ENCODE peak calls at places on chromosomes 7 and 10, in six cellular contexts. Y, T, W, Z, J and X are unnamed samples.

GRCh38 chr10:110209926-110210662 is 2.7 kb downstream of the MXI1 start:
- DNase-seq in J (no peak), Y (peak), T (peak), W (peak), Z (peak), X (peak)

GRCh38 chr10:29807407-29807806 is 172.6 kb upstream of the SVIL start:
- DNase-seq in Z (no peak), T (no peak), W (no peak), J (peak), Y (no peak), X (peak)

GRCh38 chr10:118543714-118544400 is 51.6 kb downstream of the PRLHR start:
- DNase-seq in J (peak), W (peak), Z (no peak), T (peak), Y (peak), X (peak)

GRCh38 chr10:48683893-48684292 is 780 bp upstream of the WDFY4 start:
- DNase-seq in J (no peak), T (no peak), Z (no peak), Y (peak), W (peak), X (no peak)

GRCh38 chr7:151763420-151763984 is 113.4 kb downstream of the PRKAG2 start:
- DNase-seq in Z (no peak), T (no peak), Y (no peak), W (no peak), J (no peak), X (no peak)

GRCh38 chr10:4902571-4903011 is 60.6 kb upstream of the AKR1C1 start:
- DNase-seq in T (no peak), W (no peak), J (no peak), Y (no peak), Z (no peak), X (no peak)

GRCh38 chr10:118773041-118773440 is 18.3 kb upstream of the CACUL1 start:
- DNase-seq in T (no peak), J (no peak), Z (no peak), Y (no peak), W (no peak), X (no peak)

GRCh38 chr10:48798486-48799254 is 114.0 kb downstream of the WDFY4 start:
- DNase-seq in Z (no peak), W (no peak), J (no peak), Y (no peak), T (no peak), X (peak)

GRCh38 chr7:98548981-98549380 is 68.1 kb upstream of the NPTX2 start:
- DNase-seq in J (no peak), Z (no peak), Y (no peak), W (peak), T (no peak), X (no peak)

GRCh38 chr10:69090687-69091450 is 3.0 kb downstream of the SRGN start:
- DNase-seq in J (no peak), T (no peak), Z (no peak), W (peak), Y (no peak), X (no peak)

GRCh38 chr10:59971915-59972314 is 65.6 kb upstream of the CCDC6 start:
- DNase-seq in J (peak), Z (no peak), W (no peak), Y (no peak), T (no peak), X (peak)

GRCh38 chr7:24756989-24757798 is at the start of gene GSDME:
- DNase-seq in Z (peak), Y (peak), W (peak), T (peak), J (peak), X (peak)

GRCh38 chr7:93373537-93373936 is 141.4 kb downstream of the VPS50 start:
- DNase-seq in Y (no peak), T (no peak), W (no peak), J (no peak), Z (no peak), X (no peak)